ENCODE peak calls at places on chromosomes 3 and 15, in six cellular contexts. G is sigmoid colon, W is lower lobe of right lung, F is body of pancreas, J is mammary epithelial cell, H is transverse colon. Y is an unnamed sample. For H3K9me3, the result is how much of the 10 kb centered on the place peaks cover.

GRCh38 chr3:154981201-154981600 is 98.9 kb upstream of the MME start:
- DNase-seq in J (no peak), W (no peak), G (no peak), H (no peak), F (no peak), Y (no peak)

GRCh38 chr3:150261418-150261817 is 146.7 kb upstream of the TSC22D2 start:
- DNase-seq in G (no peak), H (no peak), W (no peak), J (no peak), F (no peak), Y (no peak)

GRCh38 chr3:127675651-127676391 is 3.1 kb downstream of the ABTB1 start:
- DNase-seq in H (no peak), J (no peak), G (peak), F (no peak), W (no peak), Y (peak)

GRCh38 chr3:159839561-159840379 is 148.9 kb upstream of the IL12A start:
- DNase-seq in J (peak), G (peak), H (no peak), W (peak), F (no peak), Y (no peak)

GRCh38 chr3:140244893-140245292 is 309.9 kb downstream of the CLSTN2 start:
- DNase-seq in W (no peak), F (no peak), H (no peak), J (no peak), G (no peak), Y (no peak)

GRCh38 chr3:37671000-37671483 is 190.6 kb upstream of the CTDSPL start:
- DNase-seq in G (no peak), J (no peak), H (no peak), F (peak), W (no peak), Y (no peak)

GRCh38 chr3:66092175-66092990 is 53.7 kb upstream of the MAGI1 start:
- DNase-seq in F (no peak), H (no peak), W (no peak), G (no peak), J (no peak), Y (no peak)

GRCh38 chr3:196868297-196868661 is 559 bp downstream of the SENP5 start:
- DNase-seq in H (peak), F (peak), J (no peak), G (no peak), W (peak), Y (no peak)

GRCh38 chr3:101868534-101869464 is 19.5 kb downstream of the NFKBIZ start:
- DNase-seq in H (peak), W (peak), G (no peak), F (peak), J (no peak), Y (no peak)

GRCh38 chr15:68564173-68564572 is 14.6 kb upstream of the CORO2B start:
- DNase-seq in J (no peak), G (no peak), H (no peak), W (no peak), F (no peak), Y (no peak)

GRCh38 chr15:90000175-90000923 is 775 bp upstream of the ZNF710 start:
- DNase-seq in J (no peak), W (peak), H (peak), F (peak), G (peak), Y (no peak)

GRCh38 chr15:100861511-100861991 is 18.1 kb upstream of the ALDH1A3 start:
- DNase-seq in W (no peak), G (peak), F (no peak), J (no peak), H (peak), Y (no peak)

GRCh38 chr3:2958553-2958952 is 151.6 kb downstream of the IL5RA start:
- DNase-seq in F (no peak), H (no peak), G (no peak), J (no peak), W (no peak), Y (no peak)

GRCh38 chr3:127490271-127491023 is 100.1 kb downstream of the TPRA1 start:
- DNase-seq in J (no peak), W (no peak), H (no peak), G (peak), F (no peak), Y (peak)

DNA sequence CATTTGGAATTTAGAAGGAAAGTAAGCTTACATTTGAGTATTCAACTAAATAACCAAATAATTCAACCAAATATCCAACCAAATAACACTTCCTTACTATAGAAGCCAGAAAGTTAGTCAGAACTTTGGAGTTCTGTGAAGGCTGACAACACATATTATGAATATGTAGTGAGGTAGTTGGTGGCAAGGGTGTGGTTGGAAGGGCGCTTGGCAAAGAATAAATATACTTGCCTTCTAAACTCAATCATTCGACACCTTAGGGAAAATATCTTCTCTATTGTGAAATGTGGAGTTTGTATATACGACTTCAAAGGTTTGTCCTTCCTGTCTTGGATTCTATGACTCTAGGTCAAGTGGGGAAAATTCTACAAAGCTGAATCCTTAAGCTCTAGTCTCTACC is 111.7 kb upstream of the OSTN start:
- DNase-seq in W (no peak), F (no peak), H (no peak), J (no peak), G (no peak), Y (no peak)
- H3K9me3 ChIP-seq in W (under half), F (under half), H (under half), J (under half), G (under half), Y (under half)

DNA sequence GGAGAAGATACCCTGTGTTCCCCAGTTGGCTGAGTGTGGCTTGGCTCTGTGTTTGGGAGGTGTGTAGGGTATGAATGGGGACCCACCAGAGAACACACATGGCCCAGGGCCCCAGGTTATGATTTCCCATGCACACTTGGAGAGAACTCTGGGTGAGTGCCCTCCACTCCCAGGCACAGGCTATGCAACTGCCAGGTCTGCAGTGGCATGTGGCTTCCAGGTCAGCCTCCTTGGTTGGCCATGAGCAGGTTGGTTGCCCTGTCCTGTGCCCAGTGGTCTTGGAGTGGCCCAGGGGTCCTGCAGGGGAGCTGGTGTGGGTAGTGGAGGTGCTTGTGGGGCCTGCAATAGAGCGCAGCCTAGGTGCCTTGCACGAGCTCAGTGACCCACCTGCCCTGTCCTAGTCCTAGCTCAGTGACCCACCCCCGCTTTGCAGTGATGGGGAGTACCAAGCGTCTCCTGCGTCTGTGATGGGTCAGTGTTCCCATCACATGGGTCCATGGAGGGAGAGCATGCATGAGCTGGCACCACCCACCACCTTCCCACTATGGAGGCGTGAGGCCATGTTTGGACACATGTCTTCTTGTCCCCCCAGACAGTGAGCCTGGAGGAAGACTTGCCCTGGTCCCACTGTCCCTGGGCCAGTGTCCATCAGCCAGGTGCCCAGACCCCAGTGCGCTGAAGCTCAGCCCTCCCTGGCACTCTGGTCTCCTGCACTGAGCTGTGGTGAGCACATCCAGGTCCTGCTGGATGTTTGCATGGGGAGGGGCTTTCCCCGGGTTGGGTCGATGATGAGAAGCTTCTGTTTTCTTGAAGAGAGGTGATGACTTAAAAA is 217.3 kb downstream of the SNRPN start:
- DNase-seq in F (no peak), H (no peak), G (peak), J (no peak), W (peak), Y (peak)
- H3K9me3 ChIP-seq in F (under half), H (under half), G (under half), J (under half), W (under half), Y (under half)

GRCh38 chr15:95682129-95682528 is 648.4 kb upstream of the NR2F2 start:
- DNase-seq in F (no peak), G (no peak), W (no peak), H (no peak), J (no peak), Y (no peak)

GRCh38 chr15:95687056-95687455 is 643.4 kb upstream of the NR2F2 start:
- DNase-seq in G (no peak), W (no peak), J (no peak), H (no peak), F (no peak), Y (no peak)

GRCh38 chr15:95684126-95684525 is 646.4 kb upstream of the NR2F2 start:
- DNase-seq in J (no peak), W (no peak), G (no peak), H (no peak), F (no peak), Y (no peak)

GRCh38 chr15:95687686-95688085 is 642.8 kb upstream of the NR2F2 start:
- DNase-seq in G (no peak), H (no peak), F (no peak), J (peak), W (no peak), Y (no peak)

GRCh38 chr15:95684693-95685115 is 645.8 kb upstream of the NR2F2 start:
- DNase-seq in W (no peak), H (no peak), G (no peak), J (peak), F (peak), Y (no peak)
- H3K9me3 ChIP-seq in W (under half), H (under half), G (under half), J (under half), F (under half), Y (under half)

DNA sequence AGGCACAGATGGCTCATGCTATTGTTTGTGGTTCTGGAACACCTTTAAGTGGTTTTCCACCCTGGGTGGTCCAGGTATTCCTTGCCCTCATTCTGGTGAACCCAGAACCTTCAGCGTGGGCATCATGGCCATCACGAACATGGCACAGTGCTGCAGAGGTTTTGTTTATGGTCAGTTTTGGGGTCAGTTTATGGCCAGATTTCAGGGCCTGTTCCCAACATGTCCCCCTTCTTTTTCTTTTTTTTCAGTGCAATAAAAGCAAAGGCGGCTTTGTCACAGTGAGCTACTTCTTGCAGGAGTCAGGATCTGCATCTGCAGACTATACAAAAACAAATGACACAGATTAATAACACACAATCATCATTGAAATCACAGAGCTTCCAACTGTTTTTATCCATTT is 1085.0 kb upstream of the ALCAM start:
- DNase-seq in J (no peak), H (no peak), F (no peak), W (no peak), G (no peak), Y (no peak)
- H3K9me3 ChIP-seq in J (under half), H (under half), F (under half), W (under half), G (under half), Y (under half)

GRCh38 chr15:47337106-47337505 is 380.2 kb upstream of the SEMA6D start:
- DNase-seq in J (no peak), F (no peak), G (no peak), H (no peak), W (no peak), Y (no peak)
- H3K9me3 ChIP-seq in J (under half), F (under half), G (under half), H (under half), W (under half), Y (under half)

DNA sequence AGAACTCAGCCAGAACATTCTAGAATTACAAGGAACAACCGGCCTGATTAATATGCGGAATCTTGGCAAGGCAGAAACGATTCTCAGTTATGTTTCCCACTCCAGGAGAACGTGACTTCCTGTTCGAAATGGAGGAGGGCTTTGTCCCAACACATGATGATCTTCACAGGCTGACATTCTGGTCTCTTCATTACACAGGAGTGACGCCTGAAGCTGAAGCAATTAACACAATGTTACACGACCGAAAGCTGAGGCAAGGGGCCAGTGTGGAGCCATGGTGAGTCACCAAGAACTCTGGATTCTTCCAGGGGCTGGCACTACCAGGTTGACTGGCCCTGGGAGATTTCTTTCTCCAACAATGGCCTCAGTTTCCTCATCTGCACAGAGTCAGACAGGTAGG is 40.9 kb downstream of the RFTN1 start:
- DNase-seq in W (no peak), G (no peak), F (no peak), H (no peak), J (no peak), Y (no peak)
- H3K9me3 ChIP-seq in W (under half), G (under half), F (under half), H (under half), J (under half), Y (under half)

GRCh38 chr15:25056484-25057429 is 102.0 kb downstream of the SNRPN start:
- DNase-seq in G (no peak), H (no peak), F (no peak), J (no peak), W (no peak), Y (no peak)
- H3K9me3 ChIP-seq in G (half or more), H (half or more), F (under half), J (half or more), W (half or more), Y (under half)

DNA sequence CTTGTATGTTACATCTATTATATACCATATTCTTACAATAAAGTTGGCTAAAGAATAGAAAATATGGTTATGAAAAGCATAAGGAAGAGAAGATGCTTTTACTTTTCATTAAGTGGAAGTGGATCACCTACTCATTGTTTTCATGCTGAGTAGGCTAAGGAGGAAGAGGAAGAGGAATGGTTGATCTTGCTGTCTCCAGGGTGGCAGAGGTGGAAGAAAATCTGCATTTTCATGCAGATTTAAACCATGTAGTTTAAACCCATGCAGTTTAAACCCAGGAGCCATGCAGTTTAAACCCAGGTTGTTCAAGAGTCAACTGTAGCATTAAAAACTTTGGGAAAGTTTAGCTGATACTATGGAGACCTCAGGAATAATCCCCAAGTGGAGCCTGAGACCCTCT is 214.8 kb upstream of the NAALADL2 start:
- DNase-seq in F (no peak), J (no peak), H (no peak), G (no peak), W (no peak), Y (no peak)
- H3K9me3 ChIP-seq in F (under half), J (under half), H (under half), G (under half), W (under half), Y (under half)

DNA sequence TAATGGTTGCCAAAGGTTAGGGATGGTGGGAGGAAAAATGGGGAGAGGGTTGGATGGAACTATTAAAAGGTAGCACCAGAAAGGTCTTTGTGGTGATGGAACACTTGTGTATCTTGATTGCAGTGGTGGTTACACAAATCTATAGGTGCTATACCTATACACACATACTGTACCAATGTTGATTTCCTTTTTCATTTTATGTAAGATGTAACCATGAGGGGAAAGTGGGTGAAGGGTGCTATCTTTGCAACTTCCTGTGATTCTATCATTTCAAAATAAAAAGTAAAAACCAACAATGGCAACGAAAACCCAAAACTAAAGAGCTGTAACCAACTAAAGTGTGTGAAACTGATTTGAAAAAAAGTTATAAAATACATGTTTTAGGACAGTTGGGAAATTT is 761 bp upstream of the ZNF35 start:
- DNase-seq in H (no peak), F (no peak), G (no peak), J (no peak), W (no peak), Y (no peak)
- H3K9me3 ChIP-seq in H (under half), F (under half), G (under half), J (under half), W (under half), Y (under half)

GRCh38 chr3:1892459-1892858 is 206.2 kb upstream of the CNTN4 start:
- DNase-seq in H (no peak), F (no peak), G (no peak), W (no peak), J (no peak), Y (no peak)
- H3K9me3 ChIP-seq in H (under half), F (under half), G (under half), W (under half), J (under half), Y (under half)